ENCODE peak calls at places on chromosomes 6 and 20, in six cellular contexts. C is NAMALWA, S is T-helper 17 cell, Q is osteocyte, R is glomerular endothelial cell, E is anterior cingulate cortex. I is an unnamed sample.

GRCh38 chr6:84853901-84854300 is 89.5 kb upstream of the TBX18 start:
- DNase-seq in C (no peak), S (no peak), Q (no peak), R (no peak), E (no peak), I (no peak)

GRCh38 chr6:159067334-159067733 is 22.5 kb upstream of the TAGAP start:
- DNase-seq in C (no peak), S (no peak), Q (no peak), R (no peak), E (no peak), I (no peak)

GRCh38 chr6:141173529-141173928 is 959.2 kb upstream of the GJE1 start:
- DNase-seq in C (no peak), S (no peak), Q (no peak), R (no peak), E (no peak), I (no peak)

GRCh38 chr6:75932067-75932466 is 140.4 kb downstream of the IMPG1 start:
- DNase-seq in C (peak; percentile 52), S (no peak), Q (no peak), R (no peak), E (peak; percentile 39), I (peak; percentile 41)

GRCh38 chr20:24289737-24290481 is 179.5 kb upstream of the SYNDIG1 start:
- DNase-seq in C (peak; percentile 3), S (no peak), Q (no peak), R (no peak), E (no peak), I (no peak)

GRCh38 chr20:57190536-57191265 is 75.7 kb downstream of the BMP7 start:
- DNase-seq in C (no peak), S (no peak), Q (no peak), R (no peak), E (no peak), I (no peak)

GRCh38 chr6:6588064-6588923 is at the start of gene LY86:
- DNase-seq in C (peak; percentile 98), S (no peak), Q (no peak), R (no peak), E (peak; percentile 72), I (no peak)

GRCh38 chr6:34239240-34239825 is 2.7 kb downstream of the HMGA1 start:
- DNase-seq in C (no peak), S (no peak), Q (no peak), R (no peak), E (no peak), I (no peak)

GRCh38 chr6:57255451-57256181 is 33.5 kb upstream of the RAB23 start:
- DNase-seq in C (no peak), S (no peak), Q (no peak), R (no peak), E (no peak), I (no peak)

I was measured in dermis microvascular lymphatic vessel endothelial cell.